ENCODE peak calls at places on chromosome 6, in eight cellular contexts. K, R, U, L, V, F, X and T are unnamed samples.

GRCh38 chr6:13914346-13914745 is 10.4 kb upstream of the RNF182 start:
- DNase-seq in K (no peak), R (no peak), U (no peak), L (no peak), V (no peak), F (no peak), X (peak; percentile 62), T (peak; percentile 71)

GRCh38 chr6:146950351-146950835 is 253.8 kb upstream of the STXBP5 start:
- DNase-seq in K (peak; percentile 5), R (no peak), U (no peak), L (no peak), V (no peak), F (no peak), X (no peak), T (no peak)

GRCh38 chr6:11215773-11216172 is 16.7 kb downstream of the NEDD9 start:
- DNase-seq in K (no peak), R (no peak), U (no peak), L (no peak), V (no peak), F (no peak), X (no peak), T (no peak)

GRCh38 chr6:42230320-42231034 is 12.8 kb upstream of the MRPS10 start:
- DNase-seq in K (peak; percentile 27), R (no peak), U (no peak), L (no peak), V (no peak), F (no peak), X (no peak), T (peak; percentile 17)

GRCh38 chr6:31580446-31580755 is 1.8 kb downstream of the LTB start:
- DNase-seq in K (no peak), R (no peak), U (no peak), L (no peak), V (no peak), F (no peak), X (no peak), T (no peak)

GRCh38 chr6:8027965-8028651 is 36.1 kb downstream of the BLOC1S5 start:
- DNase-seq in K (no peak), R (no peak), U (no peak), L (no peak), V (no peak), F (no peak), X (no peak), T (no peak)

GRCh38 chr6:136084403-136084802 is 165.7 kb downstream of the MTFR2 start:
- DNase-seq in K (no peak), R (no peak), U (no peak), L (no peak), V (no peak), F (no peak), X (no peak), T (no peak)

GRCh38 chr6:161273356-161273751 is 507 bp downstream of the AGPAT4 start:
- DNase-seq in K (no peak), R (peak; percentile 73), U (peak; percentile 27), L (no peak), V (no peak), F (peak; percentile 65), X (peak; percentile 40), T (no peak)